ENCODE peak calls at places on chromosome 21, in nine cellular contexts. N is OCI-LY7, R is tibial artery, J is PC-3, D is pancreas, Q is GM23338, P is mesenchymal stem cell, K is heart right ventricle, B is IMR-90. S is an unnamed sample.

GRCh38 chr21:41360072-41360821 is 1.6 kb upstream of the MX2 start:
- DNase-seq in D (peak; percentile 63), K (no peak), Q (peak; percentile 49), J (peak; percentile 66), R (peak; percentile 72), B (peak; percentile 26), P (no peak), N (peak; percentile 47), S (no peak)

GRCh38 chr21:39955326-39955725 is 88.1 kb downstream of the PCP4 start:
- DNase-seq in D (no peak), R (no peak), Q (no peak), K (no peak), N (no peak), P (no peak), J (no peak), B (no peak), S (no peak)

GRCh38 chr21:40846566-40847411 is at the start of gene DSCAM:
- DNase-seq in K (no peak), D (no peak), P (no peak), R (no peak), N (no peak), B (no peak), Q (peak; percentile 41), J (no peak), S (no peak)

GRCh38 chr21:31184462-31184861 is 146.2 kb upstream of the KRTAP19-8 start:
- DNase-seq in J (no peak), K (no peak), D (no peak), N (no peak), B (no peak), P (no peak), R (no peak), Q (no peak), S (no peak)

GRCh38 chr21:36825683-36826082 is 126.8 kb downstream of the SIM2 start:
- DNase-seq in K (no peak), R (no peak), J (no peak), Q (no peak), N (no peak), D (no peak), P (no peak), B (no peak), S (no peak)

GRCh38 chr21:39445339-39446269 is at the start of gene LCA5L:
- DNase-seq in K (peak; percentile 90), P (peak; percentile 91), R (peak; percentile 93), N (peak; percentile 93), J (peak; percentile 95), Q (peak; percentile 94), D (peak; percentile 88), B (peak; percentile 81), S (peak; percentile 94)

GRCh38 chr21:36627242-36627641 is 71.7 kb upstream of the SIM2 start:
- DNase-seq in P (no peak), Q (no peak), N (no peak), R (no peak), D (no peak), J (peak; percentile 96), K (no peak), B (peak; percentile 41), S (no peak)

GRCh38 chr21:29232601-29233541 is 65.9 kb upstream of the BACH1 start:
- DNase-seq in D (no peak), J (peak; percentile 61), R (no peak), N (peak; percentile 4), K (no peak), P (peak; percentile 61), B (peak; percentile 55), Q (no peak), S (no peak)

GRCh38 chr21:36005018-36005417 is 55.3 kb downstream of the SETD4 start:
- DNase-seq in B (peak; percentile 42), P (no peak), K (no peak), N (no peak), D (no peak), J (peak; percentile 55), Q (peak; percentile 27), R (no peak), S (no peak)

GRCh38 chr21:33396966-33397365 is 6.2 kb upstream of the IFNGR2 start:
- DNase-seq in Q (no peak), R (no peak), B (peak; percentile 82), K (peak; percentile 47), P (peak; percentile 77), D (no peak), N (no peak), J (no peak), S (no peak)

GRCh38 chr21:26127073-26127814 is 43.3 kb downstream of the APP start:
- DNase-seq in R (no peak), Q (no peak), K (no peak), D (no peak), J (no peak), B (no peak), N (no peak), P (no peak), S (no peak)
- H3K4me1 ChIP-seq in R (peaks cover 11% of the 10 kb centered on the region), Q (peaks cover 80% of the 10 kb centered on the region), K (peaks cover 77% of the 10 kb centered on the region), D (peaks cover 32% of the 10 kb centered on the region), J (peaks cover 4% of the 10 kb centered on the region), B (peaks cover 17% of the 10 kb centered on the region), N (no peaks in the 10 kb centered on the region), P (peaks cover 9% of the 10 kb centered on the region), S (peaks cover 37% of the 10 kb centered on the region)

GRCh38 chr21:26098758-26099157 is 71.8 kb downstream of the APP start:
- DNase-seq in K (no peak), N (no peak), B (peak; percentile 26), R (no peak), D (no peak), J (peak; percentile 76), P (no peak), Q (peak; percentile 57), S (no peak)
- H3K27ac ChIP-seq in K (no peak overlapping the region), N (no peak overlapping the region), B (no peak overlapping the region), R (no peak overlapping the region), D (no peak overlapping the region), J (peak overlapping the region; percentile 13), P (no peak overlapping the region), Q (no peak overlapping the region), S (no peak overlapping the region)

DNA sequence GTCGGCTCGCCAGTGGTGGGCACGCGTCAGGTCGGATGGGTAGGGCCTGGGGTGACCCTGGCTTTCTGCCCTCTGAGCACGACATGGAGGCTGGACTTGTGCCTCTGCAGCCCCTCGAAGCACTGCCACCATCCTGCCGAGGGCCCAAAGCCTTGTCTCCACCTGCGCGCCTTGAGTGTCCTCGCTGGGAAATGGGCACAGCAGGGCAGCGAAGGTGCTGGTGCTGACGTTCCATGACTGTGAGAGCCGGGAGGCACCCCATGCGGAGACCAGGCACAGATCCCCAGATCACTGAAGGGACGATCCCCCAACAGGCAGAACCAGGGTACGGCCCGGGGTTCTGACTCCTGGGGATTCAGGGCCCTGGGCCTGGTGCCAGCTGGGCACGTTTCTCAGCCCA is 60.3 kb downstream of the SIK1 start:
- DNase-seq in P (no peak), D (no peak), N (no peak), J (no peak), Q (no peak), B (no peak), R (no peak), K (no peak), S (no peak)
- H3K4me1 ChIP-seq in P (peaks cover 15% of the 10 kb centered on the region), D (no peaks in the 10 kb centered on the region), N (peaks cover 20% of the 10 kb centered on the region), J (no peaks in the 10 kb centered on the region), Q (peaks cover 7% of the 10 kb centered on the region), B (peaks cover 5% of the 10 kb centered on the region), R (no peaks in the 10 kb centered on the region), K (peaks cover 50% of the 10 kb centered on the region), S (peaks cover 18% of the 10 kb centered on the region)

GRCh38 chr21:42403611-42404231 is at the start of gene UBASH3A:
- DNase-seq in J (peak; percentile 19), Q (no peak), B (no peak), K (no peak), N (no peak), P (no peak), D (no peak), R (no peak), S (no peak)
- H3K27ac ChIP-seq in J (peak within 1 kb of the TSS; percentile 60), Q (no peak within 1 kb of the TSS), B (no peak within 1 kb of the TSS), K (no peak within 1 kb of the TSS), N (no peak within 1 kb of the TSS), P (no peak within 1 kb of the TSS), D (no peak within 1 kb of the TSS), R (no peak within 1 kb of the TSS), S (no peak within 1 kb of the TSS)

DNA sequence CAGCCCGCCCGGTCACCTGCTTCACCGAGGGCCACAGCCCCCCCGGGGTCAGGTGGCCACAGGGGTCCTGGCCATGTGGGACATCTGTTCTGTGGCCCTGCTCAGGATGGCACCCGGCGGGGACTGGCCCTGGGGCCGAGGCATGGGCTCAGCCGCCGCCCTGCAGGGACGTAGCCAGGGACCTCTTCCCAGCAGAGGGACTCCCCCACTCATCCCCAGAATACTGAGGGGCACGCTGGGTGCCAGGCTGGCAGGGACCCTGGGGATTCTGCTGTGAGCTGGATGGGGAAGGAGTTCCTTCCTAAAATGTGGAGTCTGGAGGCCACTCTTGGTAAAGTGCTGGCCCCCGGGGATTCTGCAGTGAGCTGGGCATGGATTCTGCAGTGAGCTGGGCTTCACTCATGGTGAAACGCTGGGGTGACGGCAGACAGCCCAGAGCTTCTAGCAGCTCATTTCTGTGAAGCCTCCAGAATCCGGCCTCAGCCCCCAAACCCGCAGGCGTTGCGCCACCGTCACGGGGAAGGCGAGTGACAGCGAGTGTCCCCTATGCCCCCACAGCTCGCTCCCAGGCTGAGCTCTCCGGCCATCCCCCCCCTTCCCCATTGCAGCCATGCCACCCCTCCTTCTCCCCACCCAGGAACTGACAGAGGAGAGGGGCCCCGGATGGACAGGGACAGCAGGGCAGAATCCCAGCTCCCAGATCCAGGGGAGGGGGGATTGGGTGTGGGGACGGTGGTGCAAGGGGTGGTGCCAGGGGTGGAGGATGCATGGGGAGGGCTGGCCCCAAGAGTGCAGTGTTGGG is 1.4 kb downstream of the ITGB2 start:
- DNase-seq in R (no peak), K (no peak), N (no peak), Q (no peak), D (no peak), B (no peak), P (no peak), J (no peak), S (peak; percentile 68)
- H3K4me1 ChIP-seq in R (no peaks in the 10 kb centered on the region), K (no peaks in the 10 kb centered on the region), N (peaks cover 15% of the 10 kb centered on the region), Q (peaks cover 6% of the 10 kb centered on the region), D (no peaks in the 10 kb centered on the region), B (no peaks in the 10 kb centered on the region), P (no peaks in the 10 kb centered on the region), J (peaks cover 39% of the 10 kb centered on the region), S (peaks cover 43% of the 10 kb centered on the region)

GRCh38 chr21:32393677-32394001 is 827 bp upstream of the URB1 start:
- DNase-seq in J (no peak), B (no peak), K (no peak), D (no peak), N (no peak), Q (no peak), P (no peak), R (no peak), S (no peak)
- H3K27ac ChIP-seq in J (peak overlapping the region; percentile 82), B (no peak overlapping the region), K (peak overlapping the region; percentile 89), D (peak overlapping the region; percentile 78), N (no peak overlapping the region), Q (no peak overlapping the region), P (no peak overlapping the region), R (peak overlapping the region; percentile 72), S (peak overlapping the region; percentile 87)

S was measured in lower lobe of right lung.